ENCODE peak calls at places on chromosome 20, in eight cellular contexts. F is neural progenitor cell, X is A549, A is HFF-Myc, V is endothelial cell, P is fibroblast of mammary gland, W is WTC11, K is fibroblast of the aortic adventitia. S is an unnamed sample.

GRCh38 chr20:49482621-49483017 is at the start of gene KCNB1:
- DNase-seq in P (peak; percentile 18), W (peak; percentile 95), K (peak; percentile 58), X (peak; percentile 31), A (no peak), F (peak; percentile 96), V (peak; percentile 75), S (peak; percentile 8)

GRCh38 chr20:25233016-25233772 is 14.7 kb upstream of the PYGB start:
- DNase-seq in V (no peak), X (peak; percentile 95), W (no peak), P (peak; percentile 88), F (peak; percentile 42), A (no peak), K (peak; percentile 92), S (peak; percentile 15)

GRCh38 chr20:25859649-25860530 is 163.2 kb upstream of the ZNF337 start:
- DNase-seq in V (peak; percentile 44), W (peak; percentile 72), P (peak; percentile 55), X (peak; percentile 53), A (no peak), K (peak; percentile 39), F (peak; percentile 90), S (peak; percentile 65)

GRCh38 chr20:33262658-33263065 is 20.4 kb upstream of the BPIFB1 start:
- DNase-seq in V (peak; percentile 55), P (peak; percentile 55), X (peak; percentile 68), F (peak; percentile 86), A (peak; percentile 22), K (peak; percentile 70), W (peak; percentile 63), S (peak; percentile 51)

GRCh38 chr20:23061713-23062561 is 12.5 kb upstream of the THBD start:
- DNase-seq in K (peak; percentile 91), X (peak; percentile 75), P (peak; percentile 74), W (peak; percentile 70), A (peak; percentile 6), F (peak; percentile 16), V (no peak), S (peak; percentile 69)

GRCh38 chr20:50772418-50773185 is 22.3 kb upstream of the BCAS4 start:
- DNase-seq in V (no peak), A (no peak), W (no peak), P (no peak), X (no peak), F (no peak), K (no peak), S (no peak)

GRCh38 chr20:38729767-38730166 is 5.5 kb downstream of the SLC32A1 start:
- DNase-seq in P (no peak), A (no peak), X (no peak), V (no peak), W (no peak), K (no peak), F (no peak), S (no peak)

GRCh38 chr20:31608256-31608980 is 3.3 kb downstream of the ID1 start:
- DNase-seq in P (peak; percentile 58), A (no peak), X (peak; percentile 98), W (peak; percentile 95), K (peak; percentile 63), F (peak; percentile 93), V (peak; percentile 37), S (peak; percentile 45)

GRCh38 chr20:35663813-35664543 is 722 bp downstream of the CPNE1 start:
- DNase-seq in K (no peak), W (peak; percentile 45), A (peak; percentile 11), V (peak; percentile 39), F (peak; percentile 79), P (peak; percentile 36), X (peak; percentile 51), S (no peak)

GRCh38 chr20:19718880-19719279 is 39.2 kb upstream of the RIN2 start:
- DNase-seq in K (no peak), V (no peak), W (no peak), F (no peak), X (no peak), P (no peak), A (no peak), S (no peak)

GRCh38 chr20:34300809-34301586 is 2.2 kb downstream of the AHCY start:
- DNase-seq in A (no peak), F (no peak), P (no peak), K (no peak), X (no peak), W (peak; percentile 23), V (no peak), S (no peak)

GRCh38 chr20:17614176-17614811 is 44.4 kb downstream of the DSTN start:
- DNase-seq in P (peak; percentile 56), F (no peak), K (peak; percentile 47), W (no peak), X (peak; percentile 51), V (no peak), A (no peak), S (no peak)

GRCh38 chr20:17969276-17969883 is 562 bp downstream of the MGME1 start:
- DNase-seq in V (peak; percentile 33), X (peak; percentile 59), K (no peak), P (no peak), F (peak; percentile 75), A (no peak), W (no peak), S (no peak)

GRCh38 chr20:34396408-34396807 is 33.3 kb downstream of the ITCH start:
- DNase-seq in F (no peak), V (no peak), A (no peak), W (no peak), P (no peak), X (no peak), K (no peak), S (no peak)

GRCh38 chr20:33770005-33770404 is 38.2 kb downstream of the ZNF341 start:
- DNase-seq in K (no peak), P (no peak), X (no peak), W (no peak), V (no peak), F (no peak), A (no peak), S (no peak)

GRCh38 chr20:49118307-49118706 is 69.8 kb downstream of the STAU1 start:
- DNase-seq in V (no peak), X (no peak), W (no peak), F (no peak), K (no peak), A (no peak), P (no peak), S (no peak)

GRCh38 chr20:48772183-48772976 is 55.4 kb downstream of the PREX1 start:
- DNase-seq in P (no peak), K (no peak), A (no peak), V (peak; percentile 17), W (no peak), F (no peak), X (no peak), S (no peak)

GRCh38 chr20:16904751-16905150 is 156.6 kb downstream of the OTOR start:
- DNase-seq in X (peak; percentile 18), W (no peak), A (no peak), F (peak; percentile 5), V (no peak), P (no peak), K (no peak), S (no peak)

DNA sequence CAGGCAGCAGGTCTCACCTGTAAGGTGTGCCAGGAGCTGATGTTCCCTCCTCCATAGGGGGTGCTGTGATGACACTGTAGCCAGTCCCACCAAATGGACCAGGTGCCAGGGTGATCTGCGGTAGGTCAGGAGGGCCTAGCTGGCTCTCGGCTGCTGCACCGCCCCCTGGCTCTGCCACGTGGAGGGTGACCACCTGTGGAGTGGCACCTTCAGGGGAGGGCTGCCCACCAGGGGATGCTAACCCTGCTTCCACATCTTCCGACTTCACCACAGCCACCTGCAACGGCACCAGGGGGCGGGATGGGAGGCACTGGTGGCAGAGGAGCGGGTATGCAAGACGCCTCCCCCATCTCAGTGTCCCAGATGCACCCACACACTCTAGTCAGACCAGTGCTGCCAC is 18.3 kb downstream of the ZNF335 start:
- DNase-seq in X (no peak), A (no peak), P (no peak), W (no peak), F (no peak), V (no peak), K (no peak), S (no peak)
- TF ChIP-seq CTCF in X (no peak), A (no peak), P (no peak), W (no peak), F (no peak), V (no peak), K (no peak), S (peak; percentile 36)

GRCh38 chr20:6819599-6819998 is 52.1 kb downstream of the BMP2 start:
- DNase-seq in F (no peak), X (no peak), V (no peak), W (no peak), K (peak; percentile 27), P (no peak), A (no peak), S (no peak)
- TF ChIP-seq CTCF in F (peak; percentile 25), X (no peak), V (no peak), W (no peak), K (peak; percentile 24), P (no peak), A (no peak), S (no peak)

GRCh38 chr20:43511879-43512278 is 4.4 kb downstream of the L3MBTL1 start:
- DNase-seq in V (no peak), K (no peak), P (no peak), A (no peak), X (no peak), W (no peak), F (no peak), S (no peak)

GRCh38 chr20:43507150-43508080 is at the start of gene L3MBTL1:
- DNase-seq in K (peak; percentile 12), A (no peak), P (peak; percentile 23), X (peak; percentile 72), W (peak; percentile 72), V (peak; percentile 71), F (peak; percentile 88), S (no peak)

GRCh38 chr20:43506238-43506637 is 1.3 kb upstream of the L3MBTL1 start:
- DNase-seq in V (no peak), A (no peak), K (no peak), P (no peak), W (no peak), X (no peak), F (no peak), S (no peak)

GRCh38 chr20:43508106-43508505 is 609 bp downstream of the L3MBTL1 start:
- DNase-seq in W (peak; percentile 69), A (no peak), V (peak; percentile 18), K (no peak), F (peak; percentile 52), X (no peak), P (no peak), S (no peak)

GRCh38 chr20:43508604-43509040 is 1.1 kb downstream of the L3MBTL1 start:
- DNase-seq in A (no peak), V (peak; percentile 13), W (peak; percentile 69), F (peak; percentile 51), X (peak; percentile 34), P (no peak), K (no peak), S (no peak)
- TF ChIP-seq CTCF in A (no peak), V (peak; percentile 41), W (no peak), F (peak; percentile 40), X (no peak), P (no peak), K (no peak), S (peak; percentile 24)

GRCh38 chr20:142290-142689 is at the start of gene DEFB126:
- DNase-seq in V (no peak), F (no peak), A (no peak), K (no peak), P (no peak), W (no peak), X (no peak), S (no peak)

DNA sequence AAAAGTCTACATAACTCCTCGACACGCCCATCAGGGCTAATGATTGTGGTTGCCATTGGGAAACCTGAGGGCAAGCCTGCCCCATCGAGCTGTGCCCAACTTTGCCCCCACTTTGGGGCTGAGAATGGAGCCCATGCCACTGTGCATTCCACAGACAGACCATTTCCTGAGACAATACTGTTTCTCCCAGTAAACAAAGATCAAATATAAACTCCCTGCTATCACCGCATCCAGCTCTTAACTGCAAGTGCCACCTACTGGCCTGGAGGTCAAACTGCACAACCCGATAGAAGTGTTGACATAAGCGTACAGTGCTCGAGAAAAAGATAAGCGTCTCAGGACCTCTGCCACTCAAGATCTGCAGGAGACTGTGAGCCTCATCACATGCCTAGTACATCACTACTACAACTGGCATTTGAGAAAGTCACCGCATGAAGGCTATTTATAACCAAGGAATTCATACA is 4.7 kb upstream of the DEFB126 start:
- DNase-seq in K (no peak), X (peak; percentile 78), P (peak; percentile 6), V (no peak), F (no peak), W (peak; percentile 23), A (no peak), S (no peak)
- TF ChIP-seq CTCF in K (peak; percentile 1), X (peak; percentile 28), P (peak; percentile 24), V (peak; percentile 44), F (peak; percentile 33), W (peak; percentile 58), A (peak; percentile 48), S (peak; percentile 55)